ENCODE peak calls at places on chromosomes 4 and X, in four cellular contexts. P is tibial artery, W is ascending aorta, U is transverse colon. S is an unnamed sample. For H3K27me3, the result is how much of the 10 kb centered on the place peaks cover.

GRCh38 chr4:86857341-86858052 is 8.3 kb upstream of the SLC10A6 start:
- DNase-seq in W (no peak), U (no peak), P (no peak), S (no peak)

GRCh38 chr4:79016878-79017277 is 77.6 kb upstream of the PAQR3 start:
- DNase-seq in P (no peak), W (no peak), U (no peak), S (no peak)

GRCh38 chrX:111624169-111624568 is 56.8 kb upstream of the ALG13 start:
- DNase-seq in W (no peak), U (no peak), P (no peak), S (no peak)

GRCh38 chrX:103722505-103722904 is 11.8 kb downstream of the TMEM31 start:
- DNase-seq in W (no peak), U (no peak), P (no peak), S (no peak)

GRCh38 chrX:7147431-7147977 is at the start of gene STS:
- DNase-seq in P (peak), U (peak), W (peak), S (peak)

GRCh38 chr4:23614284-23614892 is 275.5 kb downstream of the PPARGC1A start:
- DNase-seq in U (no peak), W (no peak), P (no peak), S (peak)

GRCh38 chr4:84232311-84233095 is 266.6 kb downstream of the NKX6-1 start:
- DNase-seq in P (no peak), U (no peak), W (no peak), S (no peak)

GRCh38 chr4:142355417-142355930 is 490.6 kb downstream of the INPP4B start:
- DNase-seq in W (no peak), P (no peak), U (no peak), S (no peak)

GRCh38 chr4:205097-205756 is 80.9 kb downstream of the ZNF718 start:
- DNase-seq in W (no peak), P (no peak), U (no peak), S (no peak)

GRCh38 chrX:8036914-8037313 is 109.7 kb upstream of the PNPLA4 start:
- DNase-seq in P (no peak), W (no peak), U (no peak), S (no peak)

GRCh38 chrX:9272166-9272565 is 192.7 kb upstream of the TBL1X start:
- DNase-seq in W (no peak), P (no peak), U (no peak), S (no peak)

GRCh38 chr4:12203945-12204344 is 775.3 kb upstream of the HS3ST1 start:
- DNase-seq in W (no peak), U (no peak), P (no peak), S (no peak)

GRCh38 chrX:124194903-124195302 is 137.6 kb upstream of the TEX13D start:
- DNase-seq in P (no peak), W (no peak), U (no peak), S (no peak)
- H3K27me3 ChIP-seq in P (under half), W (under half), U (under half), S (under half)

GRCh38 chr4:177573487-177573886 is 131.2 kb upstream of the AGA start:
- DNase-seq in W (no peak), U (no peak), P (no peak), S (no peak)

GRCh38 chr4:177579649-177580048 is 137.4 kb upstream of the AGA start:
- DNase-seq in P (no peak), U (no peak), W (no peak), S (no peak)

GRCh38 chr4:177569443-177569842 is 127.2 kb upstream of the AGA start:
- DNase-seq in P (no peak), W (no peak), U (no peak), S (no peak)

DNA sequence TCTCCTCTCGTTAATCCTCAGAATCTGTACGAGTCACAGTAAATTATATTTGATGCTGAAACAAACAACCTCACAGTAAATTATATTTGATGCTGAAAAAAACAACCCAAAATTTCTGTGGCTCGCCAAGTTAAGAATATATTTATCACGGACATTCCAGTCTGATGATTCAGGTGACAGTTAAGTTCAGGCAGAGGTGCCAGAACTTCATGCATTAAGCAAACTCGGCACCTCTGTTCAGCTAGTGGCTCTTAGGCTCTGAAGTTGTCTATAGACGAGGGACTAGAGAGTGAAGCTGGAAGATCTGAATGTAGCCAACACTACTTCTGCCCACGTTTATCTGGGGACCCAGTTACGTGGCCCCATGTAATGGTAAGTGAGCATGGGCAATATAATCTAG is 132.2 kb upstream of the AGA start:
- DNase-seq in W (no peak), P (no peak), U (no peak), S (no peak)
- H3K27ac ChIP-seq in W (no peak), P (no peak), U (no peak), S (no peak)

GRCh38 chrX:40090050-40090804 is 7.5 kb downstream of the BCOR start:
- DNase-seq in W (no peak), U (peak), P (peak), S (no peak)
- H3K4me3 ChIP-seq in W (peak), U (peak), P (peak), S (no peak)

GRCh38 chrX:69214463-69214862 is 49.2 kb upstream of the PJA1 start:
- DNase-seq in W (no peak), P (no peak), U (no peak), S (no peak)

GRCh38 chrX:69218407-69218806 is 53.2 kb upstream of the PJA1 start:
- DNase-seq in P (no peak), W (no peak), U (no peak), S (no peak)

GRCh38 chrX:69215161-69215560 is 49.9 kb upstream of the PJA1 start:
- DNase-seq in P (no peak), W (no peak), U (no peak), S (no peak)

GRCh38 chrX:69216446-69216845 is 51.2 kb upstream of the PJA1 start:
- DNase-seq in P (no peak), W (no peak), U (no peak), S (no peak)

GRCh38 chrX:69216911-69217310 is 51.7 kb upstream of the PJA1 start:
- DNase-seq in W (no peak), P (peak), U (no peak), S (no peak)
- H3K27me3 ChIP-seq in W (under half), P (under half), U (under half), S (under half)

GRCh38 chrX:110414273-110414672 is 55.6 kb downstream of the RTL9 start:
- DNase-seq in U (no peak), W (no peak), P (no peak), S (no peak)

GRCh38 chrX:110415440-110416167 is 57.0 kb downstream of the RTL9 start:
- DNase-seq in W (no peak), U (no peak), P (no peak), S (no peak)

GRCh38 chrX:110413727-110414124 is 55.1 kb downstream of the RTL9 start:
- DNase-seq in U (no peak), W (no peak), P (no peak), S (no peak)

GRCh38 chrX:110414679-110415439 is 56.2 kb downstream of the RTL9 start:
- DNase-seq in U (no peak), P (no peak), W (no peak), S (no peak)

DNA sequence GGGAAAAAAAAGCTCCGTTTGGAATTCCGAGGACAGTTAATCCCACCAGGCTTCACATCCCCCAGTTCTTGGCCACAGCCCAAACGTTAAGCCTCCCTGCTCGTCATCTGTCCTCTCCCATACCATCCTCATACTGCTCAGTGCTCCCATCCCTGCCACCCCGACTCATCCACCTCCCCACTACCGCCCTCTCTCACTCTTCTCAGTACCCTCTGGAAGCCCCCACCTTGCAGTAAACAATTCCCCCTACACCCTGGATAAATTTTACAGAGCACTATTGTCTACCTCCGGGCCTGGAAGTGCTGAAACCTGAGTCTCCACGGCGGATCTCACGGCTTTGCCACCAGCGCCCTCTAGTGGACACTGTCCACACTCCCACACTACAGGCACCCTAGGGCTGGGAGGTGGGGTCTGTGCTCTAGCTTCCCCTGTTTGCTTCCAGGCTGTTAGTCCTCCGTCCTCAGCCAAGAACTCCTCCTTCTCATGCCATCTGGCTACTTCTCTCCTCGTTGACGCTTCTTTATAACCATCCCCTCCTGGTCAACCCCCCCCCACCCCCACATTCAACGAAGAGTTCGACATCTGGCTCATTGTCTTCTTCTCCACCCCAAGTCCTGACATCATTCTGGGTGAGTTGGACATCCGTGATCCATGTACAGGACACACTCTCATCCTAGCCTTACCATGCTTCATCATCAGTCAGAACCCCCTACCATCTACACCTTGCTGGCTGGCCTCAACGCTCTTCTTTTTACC is 54.5 kb downstream of the RTL9 start:
- DNase-seq in W (peak), P (peak), U (peak), S (peak)
- H3K27ac ChIP-seq in W (peak), P (no peak), U (no peak), S (no peak)

GRCh38 chr4:150582101-150582565 is at the start of gene MAB21L2:
- DNase-seq in U (no peak), W (no peak), P (no peak), S (no peak)
- H3K4me3 ChIP-seq in U (peak), W (peak), P (peak), S (no peak)

GRCh38 chrX:120361906-120362305 is at the start of gene ATP1B4:
- DNase-seq in P (no peak), W (no peak), U (no peak), S (no peak)

GRCh38 chrX:120357186-120357585 is 4.7 kb upstream of the ATP1B4 start:
- DNase-seq in W (no peak), U (no peak), P (no peak), S (no peak)

GRCh38 chrX:120358687-120359086 is 3.2 kb upstream of the ATP1B4 start:
- DNase-seq in U (no peak), W (no peak), P (no peak), S (no peak)

GRCh38 chrX:120350458-120351138 is 11.3 kb upstream of the ATP1B4 start:
- DNase-seq in W (no peak), P (no peak), U (no peak), S (no peak)

DNA sequence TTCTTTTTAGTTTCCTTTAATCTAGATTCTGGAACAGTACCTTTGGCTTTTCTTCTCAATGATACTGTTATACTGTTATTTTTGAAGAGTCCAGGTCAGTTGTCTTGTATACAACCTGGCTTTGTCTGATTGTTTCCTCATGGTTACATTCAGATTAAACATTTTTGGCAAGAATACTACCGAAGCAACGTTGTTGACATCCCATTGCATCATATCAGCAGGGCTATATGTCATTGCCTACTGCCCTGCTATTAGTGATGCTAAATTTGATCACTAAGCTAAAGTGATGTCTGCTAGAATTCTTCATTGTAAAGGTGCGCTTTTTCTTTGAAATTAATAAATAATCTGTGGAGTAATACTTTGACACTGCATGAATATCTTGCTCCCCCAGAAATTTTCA is 5.8 kb upstream of the ATP1B4 start:
- DNase-seq in P (no peak), U (no peak), W (no peak), S (no peak)
- H3K27me3 ChIP-seq in P (under half), U (under half), W (under half), S (under half)